ENCODE peak calls at places on chromosomes 5 and 9, in seven cellular contexts. N is fibroblast of lung; A is aorta; J is SJSA1; L is Panc1; Z is naive thymus-derived CD4-positive, alpha-beta T cell; P is upper lobe of right lung. D is an unnamed sample. For H3K4me1, the result is how much of the 10 kb centered on the place peaks cover.

GRCh38 chr5:131277875-131278795 is 14.3 kb downstream of the CDC42SE2 start:
- DNase-seq in Z (no peak), P (no peak), J (no peak), L (no peak), N (no peak), A (no peak), D (no peak)

GRCh38 chr9:114250235-114250568 is 72.7 kb upstream of the ORM1 start:
- DNase-seq in Z (no peak), P (peak), N (peak), L (no peak), A (peak), J (peak), D (peak)

GRCh38 chr5:135977375-135977928 is 22.7 kb upstream of the LECT2 start:
- DNase-seq in J (no peak), P (peak), N (peak), L (peak), A (peak), Z (no peak), D (peak)

GRCh38 chr5:176647870-176648466 is 684 bp downstream of the TSPAN17 start:
- DNase-seq in L (no peak), P (peak), J (peak), N (no peak), A (no peak), Z (no peak), D (peak)

GRCh38 chr5:146890733-146891440 is 12.3 kb upstream of the PPP2R2B start:
- DNase-seq in A (no peak), Z (no peak), P (no peak), L (no peak), N (no peak), J (no peak), D (no peak)

GRCh38 chr5:116011046-116011445 is 21.2 kb upstream of the ARL14EPL start:
- DNase-seq in N (peak), P (no peak), L (no peak), A (no peak), J (no peak), Z (no peak), D (no peak)

GRCh38 chr9:14433841-14434511 is 120.0 kb upstream of the NFIB start:
- DNase-seq in L (peak), N (peak), P (no peak), J (peak), A (no peak), Z (no peak), D (no peak)

GRCh38 chr5:74325866-74326265 is 314.7 kb downstream of the ENC1 start:
- DNase-seq in N (no peak), L (no peak), P (no peak), Z (no peak), J (no peak), A (no peak), D (no peak)

GRCh38 chr9:91059713-91060112 is 258.1 kb downstream of the SYK start:
- DNase-seq in L (no peak), P (no peak), Z (no peak), N (peak), J (peak), A (no peak), D (no peak)
- H3K27ac ChIP-seq in L (no peak), P (peak), Z (no peak), N (peak), J (peak), A (no peak), D (no peak)

GRCh38 chr5:56479126-56479525 is 246.0 kb upstream of the ANKRD55 start:
- DNase-seq in Z (no peak), P (no peak), J (no peak), A (no peak), L (no peak), N (no peak), D (no peak)
- H3K4me1 ChIP-seq in Z (under half), P (under half), J (under half), A (under half), L (under half), N (under half), D (under half)

GRCh38 chr9:75106856-75107255 is 18.5 kb downstream of the OSTF1 start:
- DNase-seq in N (peak), J (no peak), P (no peak), A (no peak), L (no peak), Z (no peak), D (no peak)

GRCh38 chr9:75105841-75106240 is 17.5 kb downstream of the OSTF1 start:
- DNase-seq in J (no peak), L (no peak), A (no peak), P (no peak), N (peak), Z (no peak), D (no peak)

GRCh38 chr9:75108571-75108970 is 20.3 kb downstream of the OSTF1 start:
- DNase-seq in L (no peak), P (no peak), N (peak), A (peak), Z (no peak), J (no peak), D (peak)

GRCh38 chr9:75109210-75109839 is 21.0 kb downstream of the OSTF1 start:
- DNase-seq in P (no peak), A (no peak), L (no peak), Z (no peak), J (no peak), N (peak), D (no peak)

DNA sequence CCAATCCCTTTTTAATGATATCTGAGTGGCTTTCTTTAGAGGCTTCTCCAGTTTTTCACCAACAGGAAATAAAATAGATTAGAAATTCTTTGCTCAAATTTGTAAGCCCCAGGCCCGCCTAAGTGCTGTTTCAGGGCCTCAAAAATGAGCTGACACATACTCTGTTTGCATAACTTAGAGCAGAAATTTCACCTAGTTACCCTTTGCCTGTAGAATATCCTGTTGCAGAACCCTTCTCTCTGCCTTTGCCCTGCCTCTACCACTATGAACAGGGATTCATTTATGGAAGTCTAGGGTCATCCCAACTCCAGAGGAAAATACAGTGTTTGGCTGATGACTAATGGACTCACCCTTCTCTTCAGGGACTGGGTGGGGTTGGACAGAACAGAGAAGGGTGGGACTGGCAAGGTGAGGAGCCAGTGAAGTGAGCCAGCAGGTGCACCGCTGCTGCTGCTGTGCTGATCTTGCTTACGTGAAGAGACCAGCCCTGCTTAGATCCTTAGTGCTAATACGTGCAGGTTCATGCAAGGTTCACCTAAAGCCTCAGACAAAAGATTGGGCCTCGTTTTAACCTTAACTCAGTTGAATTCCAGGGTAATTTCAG is 22.8 kb downstream of the OSTF1 start:
- DNase-seq in N (no peak), L (no peak), A (no peak), P (no peak), J (no peak), Z (no peak), D (no peak)
- H3K27ac ChIP-seq in N (no peak), L (no peak), A (no peak), P (no peak), J (no peak), Z (no peak), D (no peak)

GRCh38 chr5:39055760-39056393 is 18.3 kb downstream of the RICTOR start:
- DNase-seq in L (no peak), J (no peak), A (no peak), Z (no peak), N (no peak), P (no peak), D (no peak)
- H3K4me1 ChIP-seq in L (under half), J (under half), A (under half), Z (under half), N (under half), P (under half), D (half or more)

DNA sequence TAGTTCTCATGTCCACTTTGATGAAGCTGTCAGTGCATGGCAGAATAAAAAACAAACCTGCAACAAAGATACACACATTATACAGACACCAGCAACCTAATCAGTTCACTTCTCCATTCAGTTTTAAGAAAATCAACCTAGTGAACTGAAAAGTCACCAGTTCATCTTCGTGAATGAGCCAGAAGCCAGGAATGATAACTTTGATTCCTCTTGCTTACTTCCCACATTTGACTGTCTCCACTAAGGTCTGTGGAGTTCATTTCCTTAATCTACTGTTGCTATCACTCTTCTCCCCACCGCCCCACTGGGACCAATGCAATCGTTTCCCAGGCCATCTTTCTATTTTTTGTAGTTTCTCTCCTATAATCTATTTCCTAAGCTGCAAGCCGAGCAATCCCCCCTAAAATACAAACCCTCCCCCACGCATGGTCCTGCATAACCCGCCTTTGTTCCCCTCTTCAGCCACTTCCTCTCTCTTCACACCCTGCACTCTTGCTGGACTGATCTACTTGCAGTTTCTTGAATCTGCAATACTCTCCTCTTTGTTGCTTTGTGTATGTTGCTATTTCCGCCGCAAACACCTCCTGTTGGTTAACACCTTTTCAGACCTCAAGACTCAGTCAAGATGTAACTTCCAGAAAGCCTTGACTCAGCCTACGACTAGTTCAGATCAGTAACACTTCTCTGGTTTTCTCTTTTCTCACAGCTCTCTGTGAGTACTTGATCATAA is 16.6 kb downstream of the STOM start:
- DNase-seq in P (no peak), J (no peak), Z (no peak), A (no peak), L (no peak), N (no peak), D (no peak)
- H3K27ac ChIP-seq in P (peak), J (peak), Z (no peak), A (peak), L (no peak), N (peak), D (peak)

GRCh38 chr9:134778156-134778555 is 102.5 kb upstream of the FCN2 start:
- DNase-seq in N (no peak), A (no peak), J (no peak), L (no peak), P (no peak), Z (no peak), D (no peak)
- H3K4me1 ChIP-seq in N (under half), A (under half), J (under half), L (under half), P (under half), Z (under half), D (under half)

GRCh38 chr5:97840643-97841042 is 657.6 kb upstream of the RIOK2 start:
- DNase-seq in N (no peak), P (no peak), Z (no peak), J (no peak), L (no peak), A (no peak), D (no peak)

GRCh38 chr5:97835128-97835527 is 652.1 kb upstream of the RIOK2 start:
- DNase-seq in L (no peak), Z (no peak), J (no peak), P (no peak), N (no peak), A (no peak), D (no peak)

GRCh38 chr5:97842687-97843086 is 659.6 kb upstream of the RIOK2 start:
- DNase-seq in P (no peak), A (no peak), J (no peak), L (no peak), N (no peak), Z (no peak), D (no peak)

GRCh38 chr5:97839338-97840081 is 656.5 kb upstream of the RIOK2 start:
- DNase-seq in Z (no peak), P (no peak), L (peak), J (no peak), N (peak), A (no peak), D (no peak)

GRCh38 chr5:97838214-97838613 is 655.2 kb upstream of the RIOK2 start:
- DNase-seq in Z (no peak), J (peak), L (peak), P (no peak), N (peak), A (no peak), D (no peak)
- H3K27ac ChIP-seq in Z (no peak), J (no peak), L (no peak), P (no peak), N (no peak), A (no peak), D (peak)

GRCh38 chr5:151771259-151772028 is at the start of gene G3BP1:
- DNase-seq in A (peak), L (peak), P (peak), N (peak), Z (peak), J (peak), D (peak)
- H3K4me1 ChIP-seq in A (under half), L (under half), P (under half), N (under half), Z (under half), J (under half), D (under half)

D was measured in heart left ventricle.